ENCODE peak calls at places on chromosome 12, in seven cellular contexts. P, R, Y, I, H, B and V are unnamed samples.

GRCh38 chr12:41223600-41223999 is 35.5 kb downstream of the PDZRN4 start:
- DNase-seq in P (no peak), R (no peak), Y (no peak), I (no peak), H (no peak), B (no peak), V (no peak)

GRCh38 chr12:48000878-48001321 is 3.4 kb downstream of the COL2A1 start:
- DNase-seq in P (no peak), R (no peak), Y (peak; percentile 42), I (no peak), H (peak; percentile 72), B (no peak), V (no peak)

GRCh38 chr12:1463073-1463905 is 131.1 kb downstream of the FBXL14 start:
- DNase-seq in P (no peak), R (no peak), Y (no peak), I (no peak), H (no peak), B (no peak), V (no peak)

GRCh38 chr12:130281157-130281799 is 56.4 kb upstream of the PIWIL1 start:
- DNase-seq in P (no peak), R (no peak), Y (peak; percentile 75), I (peak; percentile 29), H (no peak), B (no peak), V (no peak)

GRCh38 chr12:14773685-14774073 is 29.6 kb downstream of the WBP11 start:
- DNase-seq in P (no peak), R (peak; percentile 70), Y (peak; percentile 52), I (no peak), H (no peak), B (no peak), V (no peak)

GRCh38 chr12:94621662-94622359 is 28.5 kb downstream of the TMCC3 start:
- DNase-seq in P (peak; percentile 49), R (no peak), Y (no peak), I (no peak), H (no peak), B (peak; percentile 51), V (no peak)

GRCh38 chr12:89875809-89876208 is 167.2 kb upstream of the ATP2B1 start:
- DNase-seq in P (no peak), R (no peak), Y (no peak), I (no peak), H (no peak), B (no peak), V (no peak)

GRCh38 chr12:11973396-11973795 is 97.3 kb upstream of the BCL2L14 start:
- DNase-seq in P (no peak), R (no peak), Y (no peak), I (no peak), H (no peak), B (no peak), V (no peak)

GRCh38 chr12:1552978-1553471 is 41.4 kb downstream of the FBXL14 start:
- DNase-seq in P (no peak), R (peak; percentile 34), Y (no peak), I (no peak), H (no peak), B (no peak), V (no peak)

GRCh38 chr12:91017043-91017442 is 12.3 kb upstream of the EPYC start:
- DNase-seq in P (no peak), R (no peak), Y (no peak), I (no peak), H (no peak), B (no peak), V (no peak)

GRCh38 chr12:49697808-49698207 is 9.4 kb downstream of the FMNL3 start:
- DNase-seq in P (no peak), R (no peak), Y (no peak), I (no peak), H (no peak), B (no peak), V (no peak)

GRCh38 chr12:3199551-3200031 is 122.4 kb downstream of the TSPAN9 start:
- DNase-seq in P (no peak), R (no peak), Y (peak; percentile 69), I (no peak), H (peak; percentile 72), B (no peak), V (no peak)

GRCh38 chr12:90075685-90076084 is 367.0 kb upstream of the ATP2B1 start:
- DNase-seq in P (no peak), R (no peak), Y (no peak), I (no peak), H (no peak), B (no peak), V (no peak)

GRCh38 chr12:124273630-124274029 is 21.3 kb upstream of the RFLNA start:
- DNase-seq in P (no peak), R (peak; percentile 22), Y (no peak), I (peak; percentile 47), H (peak; percentile 84), B (no peak), V (peak; percentile 90)

GRCh38 chr12:63066782-63067181 is 84.2 kb downstream of the AVPR1A start:
- DNase-seq in P (no peak), R (no peak), Y (peak; percentile 9), I (no peak), H (peak; percentile 36), B (no peak), V (no peak)

GRCh38 chr12:84644936-84645335 is 267.7 kb downstream of the SLC6A15 start:
- DNase-seq in P (no peak), R (no peak), Y (no peak), I (no peak), H (no peak), B (no peak), V (no peak)

GRCh38 chr12:51122844-51123243 is 39.4 kb upstream of the CSRNP2 start:
- DNase-seq in P (no peak), R (no peak), Y (no peak), I (no peak), H (no peak), B (no peak), V (peak; percentile 7)

GRCh38 chr12:121872546-121873223 is 14.0 kb upstream of the HPD start:
- DNase-seq in P (no peak), R (no peak), Y (no peak), I (no peak), H (no peak), B (peak; percentile 69), V (no peak)

GRCh38 chr12:4438834-4439596 is 6.6 kb downstream of the FGF6 start:
- DNase-seq in P (no peak), R (no peak), Y (no peak), I (no peak), H (no peak), B (peak; percentile 18), V (no peak)

GRCh38 chr12:78315018-78315417 is 484.3 kb downstream of the NAV3 start:
- DNase-seq in P (no peak), R (no peak), Y (no peak), I (no peak), H (no peak), B (no peak), V (no peak)

GRCh38 chr12:57242691-57243454 is 8.1 kb downstream of the STAC3 start:
- DNase-seq in P (peak; percentile 74), R (peak; percentile 97), Y (peak; percentile 96), I (peak; percentile 67), H (peak; percentile 84), B (peak; percentile 72), V (peak; percentile 38)

GRCh38 chr12:126389961-126390360 is 1324.7 kb downstream of the AACS start:
- DNase-seq in P (no peak), R (no peak), Y (no peak), I (no peak), H (no peak), B (no peak), V (no peak)

GRCh38 chr12:3973269-3973884 is 100.2 kb upstream of the PARP11 start:
- DNase-seq in P (no peak), R (no peak), Y (no peak), I (no peak), H (no peak), B (no peak), V (no peak)

GRCh38 chr12:12909995-12910391 is 18.6 kb downstream of the GPRC5A start:
- DNase-seq in P (no peak), R (peak; percentile 13), Y (no peak), I (no peak), H (no peak), B (no peak), V (no peak)

GRCh38 chr12:104695453-104696148 is 238.9 kb downstream of the CHST11 start:
- DNase-seq in P (peak; percentile 81), R (peak; percentile 27), Y (no peak), I (peak; percentile 86), H (no peak), B (no peak), V (no peak)

GRCh38 chr12:11580125-11580751 is 69.2 kb upstream of the ETV6 start:
- DNase-seq in P (no peak), R (peak; percentile 37), Y (no peak), I (no peak), H (no peak), B (peak; percentile 24), V (no peak)

GRCh38 chr12:24719293-24719721 is 229.6 kb downstream of the BCAT1 start:
- DNase-seq in P (peak; percentile 66), R (no peak), Y (no peak), I (no peak), H (no peak), B (no peak), V (no peak)

GRCh38 chr12:63013302-63013701 is 78.4 kb upstream of the PPM1H start:
- DNase-seq in P (no peak), R (no peak), Y (no peak), I (no peak), H (no peak), B (no peak), V (no peak)

GRCh38 chr12:91637789-91638624 is 455.4 kb upstream of the DCN start:
- DNase-seq in P (no peak), R (no peak), Y (no peak), I (no peak), H (no peak), B (no peak), V (no peak)

GRCh38 chr12:50017047-50017446 is 8.2 kb downstream of the RACGAP1 start:
- DNase-seq in P (no peak), R (no peak), Y (no peak), I (no peak), H (no peak), B (peak; percentile 59), V (no peak)

GRCh38 chr12:4027412-4027811 is 154.2 kb upstream of the PARP11 start:
- DNase-seq in P (peak; percentile 68), R (no peak), Y (no peak), I (no peak), H (peak; percentile 53), B (no peak), V (peak; percentile 48)